ENCODE peak calls at places on chromosomes 4 and X, in nine cellular contexts. H is MM.1S, K is stomach, I is GM23338, P is H9, L is uterus, S is thyroid gland, X is upper lobe of left lung, Y is A673. R is an unnamed sample.

GRCh38 chr4:139457318-139457717 is 3.4 kb downstream of the RAB33B start:
- DNase-seq in X (no peak), L (no peak), S (no peak), Y (no peak), H (no peak), I (no peak), P (no peak), K (no peak), R (no peak)

GRCh38 chr4:119082661-119083060 is 53.0 kb upstream of the MYOZ2 start:
- DNase-seq in H (no peak), L (no peak), P (no peak), X (no peak), K (no peak), S (no peak), I (no peak), Y (no peak), R (no peak)

GRCh38 chr4:141814499-141814898 is 178.1 kb downstream of the IL15 start:
- DNase-seq in S (no peak), L (no peak), P (no peak), H (no peak), K (no peak), X (no peak), Y (no peak), I (no peak), R (no peak)

GRCh38 chr4:1047976-1048780 is 36.8 kb downstream of the FGFRL1 start:
- DNase-seq in Y (no peak), X (no peak), S (no peak), P (peak; percentile 29), I (peak; percentile 9), L (peak; percentile 22), H (no peak), K (no peak), R (peak; percentile 14)

GRCh38 chr4:133149932-133150642 is 993 bp downstream of the PCDH10 start:
- DNase-seq in K (no peak), I (peak; percentile 3), S (no peak), H (no peak), X (no peak), P (peak; percentile 26), Y (peak; percentile 24), L (no peak), R (no peak)

GRCh38 chrX:84219551-84219950 is 31.6 kb upstream of the RPS6KA6 start:
- DNase-seq in K (no peak), S (no peak), P (no peak), H (no peak), X (no peak), I (no peak), L (no peak), Y (no peak), R (no peak)

GRCh38 chr4:145436114-145436513 is 45.5 kb upstream of the SMAD1 start:
- DNase-seq in Y (no peak), L (no peak), I (no peak), K (no peak), H (no peak), P (no peak), X (no peak), S (no peak), R (no peak)

GRCh38 chrX:7334253-7334935 is 186.4 kb upstream of the PUDP start:
- DNase-seq in S (no peak), I (no peak), L (no peak), H (no peak), P (no peak), X (no peak), Y (no peak), K (no peak), R (no peak)

GRCh38 chrX:15343075-15343476 is 7.8 kb upstream of the PIGA start:
- DNase-seq in I (no peak), X (peak; percentile 39), S (no peak), K (no peak), P (no peak), H (no peak), Y (peak; percentile 27), L (no peak), R (no peak)

GRCh38 chrX:7690842-7691241 is 152.1 kb upstream of the VCX start:
- DNase-seq in P (peak; percentile 31), S (no peak), X (no peak), I (peak; percentile 66), K (no peak), L (no peak), H (no peak), Y (no peak), R (no peak)

GRCh38 chr4:128292349-128292748 is 4.7 kb upstream of the PGRMC2 start:
- DNase-seq in S (no peak), X (no peak), H (no peak), K (no peak), L (no peak), Y (no peak), P (no peak), I (no peak), R (no peak)

GRCh38 chrX:40474205-40474626 is 106.6 kb upstream of the ATP6AP2 start:
- DNase-seq in X (peak; percentile 58), Y (peak; percentile 91), P (peak; percentile 96), S (peak; percentile 55), I (peak; percentile 85), H (no peak), L (peak; percentile 20), K (peak; percentile 27), R (no peak)

GRCh38 chr4:69467797-69468196 is 27.9 kb downstream of the UGT2B4 start:
- DNase-seq in X (no peak), P (peak; percentile 80), H (no peak), Y (no peak), S (no peak), L (no peak), K (no peak), I (peak; percentile 59), R (no peak)

GRCh38 chr4:69473699-69474098 is 22.0 kb downstream of the UGT2B4 start:
- DNase-seq in X (no peak), K (no peak), I (no peak), P (no peak), S (no peak), H (no peak), L (no peak), Y (no peak), R (no peak)

GRCh38 chr4:69471639-69472038 is 24.1 kb downstream of the UGT2B4 start:
- DNase-seq in P (no peak), H (no peak), X (no peak), Y (no peak), I (no peak), S (no peak), K (no peak), L (no peak), R (no peak)

GRCh38 chr4:69470561-69470960 is 25.1 kb downstream of the UGT2B4 start:
- DNase-seq in L (no peak), X (no peak), Y (peak; percentile 0), S (no peak), P (no peak), H (no peak), K (no peak), I (peak; percentile 37), R (no peak)
- TF ChIP-seq CTCF in L (no peak), X (no peak), Y (peak; percentile 18), S (no peak), P (peak; percentile 59), H (no peak), K (no peak), I (peak; percentile 53), R (no peak)

GRCh38 chrX:56233682-56234081 is 1.5 kb downstream of the KLF8 start:
- DNase-seq in X (peak; percentile 83), L (peak; percentile 66), S (peak; percentile 65), I (peak; percentile 74), K (no peak), P (peak; percentile 84), Y (peak; percentile 1), H (no peak), R (peak; percentile 14)
- TF ChIP-seq CTCF in X (no peak), L (no peak), S (no peak), I (peak; percentile 18), K (no peak), P (peak; percentile 42), Y (no peak), H (no peak), R (no peak)

DNA sequence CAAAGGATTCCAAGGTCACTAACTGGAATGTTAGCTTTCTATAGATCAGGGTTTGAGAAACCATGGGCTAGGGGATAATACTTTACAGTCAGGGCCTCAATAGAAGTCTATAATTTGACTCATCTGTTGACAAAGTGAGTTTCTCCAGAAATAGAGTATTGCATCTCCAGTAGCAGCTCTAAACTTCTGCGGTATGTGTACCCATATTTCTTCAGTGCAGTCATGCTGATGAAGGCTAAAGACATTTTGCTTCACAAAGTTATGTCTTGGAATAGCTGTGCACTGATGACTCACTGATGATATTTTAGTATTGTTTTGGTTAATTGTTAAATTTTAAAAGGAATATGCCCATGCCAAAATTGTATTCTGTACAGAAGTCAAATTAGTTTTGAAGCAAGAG is 464.9 kb upstream of the AMOT start:
- DNase-seq in H (no peak), K (no peak), P (no peak), I (no peak), Y (no peak), S (no peak), X (no peak), L (no peak), R (no peak)
- TF ChIP-seq CTCF in H (no peak), K (no peak), P (no peak), I (no peak), Y (no peak), S (no peak), X (no peak), L (no peak), R (no peak)

GRCh38 chr4:150217804-150218203 is 139.6 kb downstream of the DCLK2 start:
- DNase-seq in Y (peak; percentile 61), L (no peak), K (no peak), S (peak; percentile 70), I (no peak), X (no peak), H (no peak), P (no peak), R (no peak)

GRCh38 chr4:150212927-150213326 is 134.7 kb downstream of the DCLK2 start:
- DNase-seq in S (peak; percentile 35), I (no peak), Y (no peak), X (no peak), L (no peak), H (peak; percentile 91), K (no peak), P (no peak), R (no peak)

GRCh38 chr4:150217192-150217591 is 138.9 kb downstream of the DCLK2 start:
- DNase-seq in K (no peak), X (no peak), L (no peak), P (no peak), H (no peak), Y (peak; percentile 77), I (peak; percentile 65), S (no peak), R (no peak)

GRCh38 chr4:150216725-150217124 is 138.5 kb downstream of the DCLK2 start:
- DNase-seq in I (no peak), Y (peak; percentile 32), S (no peak), H (no peak), P (no peak), K (no peak), X (no peak), L (no peak), R (no peak)

GRCh38 chr4:150215601-150216000 is 137.4 kb downstream of the DCLK2 start:
- DNase-seq in S (no peak), K (no peak), X (no peak), P (no peak), I (no peak), H (no peak), Y (no peak), L (no peak), R (no peak)
- TF ChIP-seq CTCF in S (no peak), K (no peak), X (no peak), P (no peak), I (no peak), H (no peak), Y (no peak), L (no peak), R (no peak)